ENCODE peak calls at places on chromosomes 11 and 22, in four cellular contexts. K is psoas muscle, O is endothelial cell, S is stomach. G is an unnamed sample.

GRCh38 chr11:69443968-69444364 is 37.5 kb upstream of the LINC01488 start:
- DNase-seq in O (peak), K (no peak), S (no peak), G (no peak)

GRCh38 chr22:23392420-23393121 is 187.5 kb downstream of the IGLL1 start:
- DNase-seq in S (no peak), O (no peak), K (no peak), G (no peak)

GRCh38 chr11:46845440-46845739 is 690 bp downstream of the CKAP5 start:
- DNase-seq in K (no peak), S (no peak), O (no peak), G (no peak)

GRCh38 chr11:2551131-2551530 is 106.3 kb downstream of the KCNQ1 start:
- DNase-seq in K (peak), O (no peak), S (no peak), G (no peak)

GRCh38 chr22:33380789-33381530 is 322.8 kb upstream of the SYN3 start:
- DNase-seq in K (no peak), O (no peak), S (no peak), G (no peak)

GRCh38 chr11:86861810-86862209 is 61.5 kb downstream of the PRSS23 start:
- DNase-seq in S (no peak), K (no peak), O (no peak), G (no peak)

GRCh38 chr11:34176980-34177319 is 71.5 kb downstream of the NAT10 start:
- DNase-seq in O (no peak), K (no peak), S (no peak), G (no peak)

GRCh38 chr11:4467043-4467442 is 15.4 kb upstream of the OR52K1 start:
- DNase-seq in K (no peak), S (no peak), O (no peak), G (no peak)

GRCh38 chr11:72720806-72721205 is 31.4 kb downstream of the ARAP1 start:
- DNase-seq in S (no peak), K (no peak), O (no peak), G (no peak)

GRCh38 chr11:72720047-72720446 is 32.2 kb downstream of the ARAP1 start:
- DNase-seq in K (no peak), S (no peak), O (no peak), G (no peak)

GRCh38 chr11:72719144-72719543 is 33.1 kb downstream of the ARAP1 start:
- DNase-seq in O (no peak), K (no peak), S (no peak), G (no peak)

GRCh38 chr11:72718101-72718501 is 34.1 kb downstream of the ARAP1 start:
- DNase-seq in S (no peak), K (no peak), O (no peak), G (no peak)

GRCh38 chr11:72719551-72719950 is 32.7 kb downstream of the ARAP1 start:
- DNase-seq in O (no peak), K (no peak), S (no peak), G (no peak)
- TF ChIP-seq CTCF in O (no peak), K (no peak), S (no peak), G (no peak)

DNA sequence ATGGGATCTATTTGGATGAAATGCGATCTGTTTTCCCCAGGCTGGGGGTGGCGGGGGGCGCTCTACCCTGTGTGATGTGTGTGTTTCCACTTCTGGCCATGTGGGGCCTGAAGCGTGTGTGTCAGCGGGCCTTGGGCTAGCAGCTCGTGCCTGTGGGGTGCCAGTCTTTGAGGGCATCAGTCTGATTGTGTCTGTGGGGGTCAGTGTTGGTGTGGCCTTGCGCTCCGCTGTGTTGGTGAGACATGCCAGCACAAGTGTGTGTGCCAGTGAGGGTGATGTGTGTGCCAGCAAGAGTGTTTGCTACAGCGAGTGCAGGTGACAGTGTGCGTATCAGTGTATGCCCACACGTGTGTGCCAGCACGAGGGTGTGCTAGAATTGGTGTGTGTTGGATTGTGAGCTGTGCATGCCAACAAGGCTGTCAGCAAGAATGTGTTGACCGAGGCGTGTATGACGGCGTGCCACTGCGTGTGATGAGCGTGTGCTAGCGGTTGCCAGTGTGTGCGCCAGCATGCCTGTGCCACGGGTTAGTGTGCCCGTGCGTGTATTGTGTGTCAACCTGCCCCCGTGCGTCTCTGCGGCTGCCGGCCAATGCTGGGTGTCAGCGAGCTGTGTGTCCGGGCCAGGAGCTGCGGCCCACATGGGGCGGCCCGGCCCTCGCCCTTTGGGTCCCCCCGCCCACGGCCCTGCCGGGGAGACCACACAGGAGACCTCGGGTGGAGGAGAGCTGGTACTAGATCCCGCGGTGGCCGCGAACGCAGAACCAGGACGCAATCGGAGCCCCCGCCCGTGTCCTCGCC is 519 bp downstream of the ARRB1 start:
- DNase-seq in S (peak), K (peak), O (peak), G (peak)
- TF ChIP-seq CTCF in S (no peak), K (no peak), O (no peak), G (no peak)

DNA sequence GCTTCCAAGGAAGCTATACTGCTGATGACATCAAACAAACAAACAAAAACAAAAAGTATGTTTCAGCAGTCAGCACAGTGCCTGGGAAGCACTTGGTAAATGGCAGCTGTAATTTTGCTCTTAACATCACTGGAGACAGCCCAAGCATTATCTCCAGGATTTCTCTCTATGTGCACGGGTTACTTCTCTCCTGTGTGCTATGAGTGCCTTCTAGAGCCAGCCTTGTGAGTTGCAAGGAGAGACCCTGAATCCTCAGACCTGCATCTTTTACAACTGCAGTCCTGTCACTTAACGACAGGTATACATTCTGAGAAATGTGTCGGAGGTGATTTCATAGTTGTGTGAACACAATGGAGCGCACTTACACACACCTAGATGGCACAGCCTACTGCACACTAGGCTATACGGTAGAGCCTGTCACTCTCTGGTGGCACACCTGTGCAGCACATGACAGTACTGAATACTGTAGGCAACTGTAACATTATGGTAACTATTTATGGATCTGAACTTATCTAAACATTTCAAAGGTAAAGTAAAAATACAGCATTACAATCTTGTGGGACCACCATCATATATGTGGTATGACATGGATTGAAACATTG is 662.5 kb upstream of the B3GAT1 start:
- DNase-seq in O (no peak), K (no peak), S (no peak), G (no peak)
- TF ChIP-seq CTCF in O (no peak), K (no peak), S (no peak), G (no peak)

DNA sequence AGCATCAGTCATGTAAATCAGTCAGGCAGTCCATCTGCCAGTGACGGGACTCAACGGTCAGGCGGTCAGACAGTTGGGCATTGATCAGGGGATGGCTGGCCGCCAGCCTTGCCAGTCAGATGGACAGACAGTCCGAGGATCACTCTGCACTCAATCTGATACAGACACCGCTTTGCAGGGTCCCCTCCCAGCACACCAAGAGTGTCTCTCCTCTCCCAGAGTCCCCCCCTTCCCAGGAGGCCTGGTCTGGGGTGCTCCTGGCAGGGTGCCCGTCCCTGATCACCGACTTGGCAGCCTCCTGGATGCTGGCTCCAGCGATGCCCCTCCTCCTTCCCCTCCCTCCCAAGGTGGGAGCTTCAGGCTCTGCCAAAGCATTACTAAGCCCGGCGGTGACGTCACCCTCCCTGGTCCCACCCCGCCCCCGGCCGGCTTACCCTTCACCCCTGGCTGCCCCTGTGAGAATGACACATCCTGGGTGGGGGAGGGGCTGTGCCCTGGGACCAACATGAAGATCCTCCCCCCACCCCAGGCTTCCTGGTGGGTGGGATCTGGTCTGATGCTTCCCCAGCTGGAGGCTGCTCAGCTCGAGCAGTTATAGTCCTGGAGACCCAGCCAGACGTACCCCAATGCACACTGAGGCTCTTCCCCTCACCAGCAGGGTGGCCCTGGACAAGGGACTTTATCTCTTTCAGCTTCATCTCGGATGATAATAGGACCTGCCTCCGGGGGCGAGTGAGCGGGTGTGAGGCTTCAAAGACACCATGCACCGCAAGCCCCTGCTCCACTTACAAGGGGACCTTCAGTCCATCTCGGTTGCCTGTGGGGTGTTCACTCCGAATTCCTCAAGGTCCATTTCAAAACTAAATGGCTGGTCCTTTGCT is 69.2 kb downstream of the CD82 start:
- DNase-seq in S (peak), K (peak), O (no peak), G (peak)
- TF ChIP-seq CTCF in S (no peak), K (no peak), O (no peak), G (no peak)

GRCh38 chr11:63749624-63750023 is 19.0 kb downstream of the ZFTA start:
- DNase-seq in O (no peak), K (no peak), S (no peak), G (no peak)

GRCh38 chr11:63747006-63747405 is 21.6 kb downstream of the ZFTA start:
- DNase-seq in S (no peak), O (no peak), K (no peak), G (no peak)

DNA sequence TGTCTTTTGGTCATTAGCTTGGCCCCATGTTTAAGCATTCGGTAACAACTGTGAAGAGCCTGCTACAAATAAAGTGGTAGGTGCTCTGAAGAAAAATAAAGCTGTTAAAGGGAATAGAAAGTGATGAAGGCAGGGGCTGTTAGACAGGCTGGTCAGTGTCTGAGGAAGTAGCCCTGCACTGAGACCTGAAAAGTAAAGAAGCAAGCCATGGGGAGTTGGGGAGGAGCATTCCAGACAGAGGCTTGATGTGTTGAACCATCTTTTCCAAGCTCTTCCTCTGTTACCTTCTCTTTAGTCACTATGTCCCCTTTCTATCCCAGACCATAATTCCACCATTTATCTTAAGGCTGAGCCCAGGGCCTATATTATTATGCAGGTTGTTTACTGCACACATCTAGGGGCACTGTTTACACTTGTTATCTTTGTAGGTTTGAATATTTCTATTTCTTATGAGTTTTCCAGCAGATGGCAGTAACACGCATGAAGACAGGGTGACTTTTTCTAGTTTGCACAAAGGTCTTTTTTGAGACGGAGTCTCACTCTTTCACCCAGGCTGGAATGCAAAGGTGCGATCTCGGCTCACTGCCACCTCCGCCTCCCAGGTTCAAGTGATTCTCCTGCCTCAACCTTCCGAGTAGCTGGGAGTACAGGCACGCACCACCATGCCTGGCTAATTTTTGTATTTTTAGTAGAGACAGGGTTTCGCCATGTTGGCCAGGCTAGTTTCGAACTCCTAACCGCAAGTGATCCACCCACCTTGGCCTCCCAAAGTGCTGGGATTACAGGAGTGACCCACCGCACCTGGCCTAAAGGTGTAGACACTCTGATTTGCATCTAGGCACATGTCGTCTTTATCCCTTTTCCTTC is 23.0 kb downstream of the ZFTA start:
- DNase-seq in S (no peak), K (no peak), O (no peak), G (no peak)
- TF ChIP-seq CTCF in S (no peak), K (no peak), O (no peak), G (no peak)

GRCh38 chr11:16992846-16993245 is 21.4 kb downstream of the PLEKHA7 start:
- DNase-seq in K (no peak), O (no peak), S (no peak), G (no peak)
- TF ChIP-seq CTCF in K (no peak), O (no peak), S (no peak), G (no peak)

GRCh38 chr11:10091314-10092045 is 202.5 kb downstream of the SBF2 start:
- DNase-seq in K (no peak), O (no peak), S (no peak), G (no peak)

GRCh38 chr11:10092426-10092825 is 201.6 kb downstream of the SBF2 start:
- DNase-seq in K (no peak), S (no peak), O (no peak), G (no peak)

GRCh38 chr11:10097615-10098014 is 196.4 kb downstream of the SBF2 start:
- DNase-seq in K (no peak), O (no peak), S (no peak), G (no peak)

GRCh38 chr11:10096987-10097386 is 197.0 kb downstream of the SBF2 start:
- DNase-seq in K (no peak), O (no peak), S (no peak), G (no peak)

GRCh38 chr11:10095412-10096207 is 198.4 kb downstream of the SBF2 start:
- DNase-seq in K (no peak), O (no peak), S (no peak), G (no peak)
- TF ChIP-seq CTCF in K (no peak), O (no peak), S (no peak), G (no peak)

GRCh38 chr11:15947681-15948648 is 408.4 kb downstream of the SOX6 start:
- DNase-seq in O (no peak), K (no peak), S (no peak), G (no peak)
- TF ChIP-seq CTCF in O (no peak), K (no peak), S (no peak), G (no peak)

GRCh38 chr11:6418958-6419611 is at the start of gene APBB1:
- DNase-seq in K (peak), O (peak), S (peak), G (peak)
- TF ChIP-seq CTCF in K (peak), O (no peak), S (no peak), G (no peak)

G was measured in mesothelial cell of epicardium.